ENCODE peak calls at places on chromosomes 3 and 15, in five cellular contexts. K is EL, Y is tibial artery, P is HT-29, R is activated T-cell treated with anti-CD3 and anti-CD28 coated beads for 1 hour. O is an unnamed sample.

GRCh38 chr15:48759921-48760320 is 50.9 kb downstream of the CEP152 start:
- DNase-seq in K (no peak), Y (no peak), P (no peak), R (no peak), O (no peak)

GRCh38 chr3:1616715-1617114 is 482.0 kb upstream of the CNTN4 start:
- DNase-seq in K (no peak), Y (no peak), P (no peak), R (no peak), O (no peak)

GRCh38 chr15:65512807-65513416 is 4.6 kb downstream of the DPP8 start:
- DNase-seq in K (no peak), Y (peak; percentile 65), P (no peak), R (no peak), O (no peak)

GRCh38 chr15:45690581-45691260 is 55.9 kb downstream of the SQOR start:
- DNase-seq in K (no peak), Y (no peak), P (no peak), R (no peak), O (no peak)

GRCh38 chr15:57427367-57427821 is 51.1 kb downstream of the CGNL1 start:
- DNase-seq in K (peak; percentile 72), Y (peak; percentile 78), P (no peak), R (no peak), O (peak; percentile 48)

GRCh38 chr15:68725736-68726135 is 95.0 kb downstream of the ANP32A start:
- DNase-seq in K (peak; percentile 10), Y (peak; percentile 60), P (no peak), R (no peak), O (peak; percentile 15)

GRCh38 chr15:47184405-47185221 is 532.7 kb upstream of the SEMA6D start:
- DNase-seq in K (peak; percentile 1), Y (no peak), P (no peak), R (no peak), O (peak; percentile 27)

GRCh38 chr3:188220988-188221818 is 67.2 kb downstream of the LPP start:
- DNase-seq in K (peak; percentile 85), Y (peak; percentile 84), P (no peak), R (no peak), O (peak; percentile 93)

GRCh38 chr3:25781145-25781757 is 2.0 kb downstream of the NGLY1 start:
- DNase-seq in K (no peak), Y (no peak), P (no peak), R (no peak), O (no peak)

GRCh38 chr3:48929358-48930035 is 10.9 kb downstream of the ARIH2 start:
- DNase-seq in K (no peak), Y (no peak), P (no peak), R (no peak), O (no peak)

GRCh38 chr3:122356402-122356801 is 26.6 kb downstream of the MIX23 start:
- DNase-seq in K (peak; percentile 26), Y (no peak), P (peak; percentile 84), R (no peak), O (peak; percentile 27)

GRCh38 chr15:73981761-73982222 is 10.3 kb downstream of the STOML1 start:
- DNase-seq in K (no peak), Y (no peak), P (no peak), R (no peak), O (peak; percentile 47)

GRCh38 chr3:182909318-182910040 is 70.9 kb downstream of the DCUN1D1 start:
- DNase-seq in K (no peak), Y (no peak), P (peak; percentile 26), R (no peak), O (peak; percentile 37)

GRCh38 chr3:141643391-141643790 is 94.7 kb upstream of the RNF7 start:
- DNase-seq in K (peak; percentile 35), Y (no peak), P (no peak), R (no peak), O (no peak)

GRCh38 chr3:113498221-113499005 is 16.5 kb downstream of the SPICE1 start:
- DNase-seq in K (peak; percentile 69), Y (no peak), P (no peak), R (no peak), O (peak; percentile 67)

GRCh38 chr3:27279153-27279552 is 90.0 kb downstream of the NEK10 start:
- DNase-seq in K (peak; percentile 6), Y (no peak), P (peak; percentile 60), R (no peak), O (peak; percentile 17)

GRCh38 chr15:94008101-94009080 is 223.0 kb upstream of the MCTP2 start:
- DNase-seq in K (no peak), Y (no peak), P (no peak), R (no peak), O (peak; percentile 14)

GRCh38 chr3:117017135-117017990 is 307.8 kb downstream of the TUSC7 start:
- DNase-seq in K (no peak), Y (no peak), P (no peak), R (no peak), O (peak; percentile 56)

GRCh38 chr3:10192953-10193691 is 28.4 kb downstream of the IRAK2 start:
- DNase-seq in K (peak; percentile 97), Y (peak; percentile 34), P (no peak), R (peak; percentile 44), O (peak; percentile 96)

GRCh38 chr15:90336705-90337141 is 15.4 kb upstream of the ZNF774 start:
- DNase-seq in K (peak; percentile 96), Y (peak; percentile 50), P (no peak), R (no peak), O (peak; percentile 52)

GRCh38 chr15:88897456-88898194 is 2.3 kb upstream of the HAPLN3 start:
- DNase-seq in K (peak; percentile 82), Y (peak; percentile 82), P (peak; percentile 87), R (peak; percentile 74), O (peak; percentile 73)

GRCh38 chr3:127848131-127849129 is 26.1 kb upstream of the MGLL start:
- DNase-seq in K (no peak), Y (no peak), P (peak; percentile 43), R (no peak), O (peak; percentile 18)